ENCODE peak calls at places on chromosomes 6 and 20, in nine cellular contexts. One of them, this sample, is unnamed. For H3K4me1, the result is how much of the 10 kb centered on the place peaks cover.

GRCh38 chr6:169618526-169619490 is 83.0 kb downstream of the WDR27 start:
- DNase-seq in IMR-90: peak
- DNase-seq in sigmoid colon: no peak
- DNase-seq in gastrocnemius medialis: no peak
- DNase-seq in breast epithelium: no peak
- DNase-seq in osteoblast: peak
- DNase-seq in GM23338: peak
- DNase-seq in psoas muscle: no peak
- DNase-seq in neuronal stem cell: no peak
- DNase-seq in this sample: no peak

GRCh38 chr6:87917861-87918260 is 129.8 kb upstream of the SPACA1 start:
- DNase-seq in psoas muscle: no peak
- DNase-seq in sigmoid colon: no peak
- DNase-seq in osteoblast: no peak
- DNase-seq in IMR-90: no peak
- DNase-seq in GM23338: no peak
- DNase-seq in breast epithelium: no peak
- DNase-seq in neuronal stem cell: no peak
- DNase-seq in gastrocnemius medialis: no peak
- DNase-seq in this sample: no peak

GRCh38 chr6:151485616-151486015 is 8.2 kb upstream of the CCDC170 start:
- DNase-seq in psoas muscle: no peak
- DNase-seq in gastrocnemius medialis: no peak
- DNase-seq in sigmoid colon: no peak
- DNase-seq in neuronal stem cell: no peak
- DNase-seq in breast epithelium: no peak
- DNase-seq in IMR-90: peak
- DNase-seq in osteoblast: no peak
- DNase-seq in GM23338: no peak
- DNase-seq in this sample: no peak

GRCh38 chr20:35443003-35443402 is 5.0 kb upstream of the GDF5 start:
- DNase-seq in neuronal stem cell: no peak
- DNase-seq in psoas muscle: no peak
- DNase-seq in osteoblast: peak
- DNase-seq in GM23338: no peak
- DNase-seq in IMR-90: peak
- DNase-seq in sigmoid colon: no peak
- DNase-seq in gastrocnemius medialis: no peak
- DNase-seq in breast epithelium: no peak
- DNase-seq in this sample: no peak

GRCh38 chr20:19628570-19629134 is 129.4 kb upstream of the RIN2 start:
- DNase-seq in sigmoid colon: no peak
- DNase-seq in osteoblast: no peak
- DNase-seq in gastrocnemius medialis: peak
- DNase-seq in neuronal stem cell: peak
- DNase-seq in IMR-90: peak
- DNase-seq in psoas muscle: no peak
- DNase-seq in breast epithelium: peak
- DNase-seq in GM23338: peak
- DNase-seq in this sample: peak

GRCh38 chr6:44842616-44843015 is 455.1 kb downstream of the CDC5L start:
- DNase-seq in breast epithelium: no peak
- DNase-seq in sigmoid colon: no peak
- DNase-seq in neuronal stem cell: no peak
- DNase-seq in GM23338: no peak
- DNase-seq in psoas muscle: no peak
- DNase-seq in gastrocnemius medialis: no peak
- DNase-seq in osteoblast: no peak
- DNase-seq in IMR-90: no peak
- DNase-seq in this sample: no peak

GRCh38 chr6:141309295-141309694 is 823.4 kb upstream of the GJE1 start:
- DNase-seq in neuronal stem cell: no peak
- DNase-seq in gastrocnemius medialis: no peak
- DNase-seq in osteoblast: no peak
- DNase-seq in sigmoid colon: no peak
- DNase-seq in breast epithelium: no peak
- DNase-seq in GM23338: peak
- DNase-seq in psoas muscle: no peak
- DNase-seq in IMR-90: no peak
- DNase-seq in this sample: no peak

GRCh38 chr20:10927936-10928860 is 254.4 kb upstream of the JAG1 start:
- DNase-seq in gastrocnemius medialis: no peak
- DNase-seq in breast epithelium: no peak
- DNase-seq in osteoblast: no peak
- DNase-seq in GM23338: no peak
- DNase-seq in IMR-90: no peak
- DNase-seq in sigmoid colon: no peak
- DNase-seq in neuronal stem cell: no peak
- DNase-seq in psoas muscle: no peak
- DNase-seq in this sample: no peak

GRCh38 chr20:19211661-19212523 is 550 bp upstream of the SLC24A3 start:
- DNase-seq in breast epithelium: no peak
- DNase-seq in osteoblast: no peak
- DNase-seq in neuronal stem cell: peak
- DNase-seq in psoas muscle: peak
- DNase-seq in sigmoid colon: peak
- DNase-seq in GM23338: peak
- DNase-seq in gastrocnemius medialis: no peak
- DNase-seq in IMR-90: no peak
- DNase-seq in this sample: no peak

DNA sequence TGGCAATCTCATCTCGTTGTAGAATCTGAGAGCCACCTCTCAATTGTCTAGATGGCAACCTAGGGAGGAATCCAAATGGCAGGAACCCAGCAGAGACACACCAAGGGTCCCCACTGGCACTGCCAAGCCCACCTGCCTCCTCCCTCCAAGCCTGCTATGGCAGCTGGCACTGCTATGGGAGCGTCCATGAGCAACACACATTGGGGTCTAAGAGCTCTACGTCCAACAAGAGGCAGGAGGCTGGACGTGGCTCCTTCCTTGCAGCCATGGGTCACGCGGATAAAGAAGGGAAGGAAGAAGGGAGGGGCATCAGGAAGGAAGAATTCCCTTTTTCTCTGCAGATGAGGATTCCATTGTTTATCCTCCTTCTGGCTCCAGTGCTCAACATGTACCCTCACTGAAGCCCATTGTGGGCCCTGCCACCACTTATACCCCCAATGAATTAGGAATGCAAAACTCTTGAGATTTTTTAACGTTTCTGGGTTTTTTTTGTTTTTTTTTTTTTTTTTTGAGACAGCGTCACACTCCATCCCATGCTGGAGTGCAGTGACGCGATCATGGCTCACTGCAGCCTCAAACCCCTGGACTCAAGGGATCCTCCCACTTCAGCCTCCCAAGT is 17.3 kb downstream of the ATP9A start:
- DNase-seq in gastrocnemius medialis: no peak
- DNase-seq in GM23338: no peak
- DNase-seq in breast epithelium: no peak
- DNase-seq in psoas muscle: no peak
- DNase-seq in neuronal stem cell: no peak
- DNase-seq in osteoblast: no peak
- DNase-seq in sigmoid colon: no peak
- DNase-seq in IMR-90: no peak
- DNase-seq in this sample: no peak
- H3K4me1 ChIP-seq in gastrocnemius medialis: under half
- H3K4me1 ChIP-seq in GM23338: under half
- H3K4me1 ChIP-seq in breast epithelium: under half
- H3K4me1 ChIP-seq in psoas muscle: under half
- H3K4me1 ChIP-seq in neuronal stem cell: under half
- H3K4me1 ChIP-seq in osteoblast: under half
- H3K4me1 ChIP-seq in sigmoid colon: under half
- H3K4me1 ChIP-seq in IMR-90: under half
- H3K4me1 ChIP-seq in this sample: under half

GRCh38 chr6:34391711-34392496 is 565 bp downstream of the NUDT3 start:
- DNase-seq in osteoblast: peak
- DNase-seq in breast epithelium: peak
- DNase-seq in gastrocnemius medialis: peak
- DNase-seq in psoas muscle: peak
- DNase-seq in GM23338: peak
- DNase-seq in neuronal stem cell: peak
- DNase-seq in sigmoid colon: peak
- DNase-seq in IMR-90: peak
- DNase-seq in this sample: no peak

GRCh38 chr6:34392497-34393190 is at the start of gene NUDT3:
- DNase-seq in osteoblast: peak
- DNase-seq in GM23338: peak
- DNase-seq in IMR-90: peak
- DNase-seq in breast epithelium: peak
- DNase-seq in psoas muscle: peak
- DNase-seq in neuronal stem cell: peak
- DNase-seq in sigmoid colon: peak
- DNase-seq in gastrocnemius medialis: peak
- DNase-seq in this sample: peak

GRCh38 chr6:34389034-34389433 is 3.4 kb downstream of the NUDT3 start:
- DNase-seq in osteoblast: no peak
- DNase-seq in breast epithelium: no peak
- DNase-seq in psoas muscle: no peak
- DNase-seq in IMR-90: no peak
- DNase-seq in neuronal stem cell: no peak
- DNase-seq in gastrocnemius medialis: no peak
- DNase-seq in GM23338: peak
- DNase-seq in sigmoid colon: peak
- DNase-seq in this sample: no peak

GRCh38 chr6:34391023-34391485 is 1.4 kb downstream of the NUDT3 start:
- DNase-seq in neuronal stem cell: no peak
- DNase-seq in IMR-90: peak
- DNase-seq in sigmoid colon: peak
- DNase-seq in GM23338: peak
- DNase-seq in osteoblast: peak
- DNase-seq in breast epithelium: no peak
- DNase-seq in psoas muscle: peak
- DNase-seq in gastrocnemius medialis: peak
- DNase-seq in this sample: no peak

GRCh38 chr6:34390531-34391013 is 1.9 kb downstream of the NUDT3 start:
- DNase-seq in psoas muscle: no peak
- DNase-seq in breast epithelium: no peak
- DNase-seq in neuronal stem cell: no peak
- DNase-seq in gastrocnemius medialis: no peak
- DNase-seq in osteoblast: no peak
- DNase-seq in IMR-90: no peak
- DNase-seq in GM23338: no peak
- DNase-seq in sigmoid colon: peak
- DNase-seq in this sample: no peak
- H3K4me1 ChIP-seq in psoas muscle: half or more
- H3K4me1 ChIP-seq in breast epithelium: under half
- H3K4me1 ChIP-seq in neuronal stem cell: under half
- H3K4me1 ChIP-seq in gastrocnemius medialis: half or more
- H3K4me1 ChIP-seq in osteoblast: under half
- H3K4me1 ChIP-seq in IMR-90: under half
- H3K4me1 ChIP-seq in GM23338: under half
- H3K4me1 ChIP-seq in sigmoid colon: half or more
- H3K4me1 ChIP-seq in this sample: under half

GRCh38 chr20:47311967-47312681 is 44.4 kb downstream of the ZMYND8 start:
- DNase-seq in osteoblast: peak
- DNase-seq in IMR-90: no peak
- DNase-seq in neuronal stem cell: no peak
- DNase-seq in psoas muscle: no peak
- DNase-seq in breast epithelium: no peak
- DNase-seq in sigmoid colon: peak
- DNase-seq in gastrocnemius medialis: no peak
- DNase-seq in GM23338: no peak
- DNase-seq in this sample: no peak

GRCh38 chr20:47317127-47317895 is 39.2 kb downstream of the ZMYND8 start:
- DNase-seq in GM23338: peak
- DNase-seq in gastrocnemius medialis: peak
- DNase-seq in IMR-90: peak
- DNase-seq in neuronal stem cell: no peak
- DNase-seq in breast epithelium: peak
- DNase-seq in psoas muscle: peak
- DNase-seq in sigmoid colon: peak
- DNase-seq in osteoblast: peak
- DNase-seq in this sample: peak

GRCh38 chr20:47316776-47317126 is 39.7 kb downstream of the ZMYND8 start:
- DNase-seq in GM23338: no peak
- DNase-seq in sigmoid colon: no peak
- DNase-seq in osteoblast: no peak
- DNase-seq in neuronal stem cell: no peak
- DNase-seq in IMR-90: no peak
- DNase-seq in psoas muscle: no peak
- DNase-seq in gastrocnemius medialis: no peak
- DNase-seq in breast epithelium: no peak
- DNase-seq in this sample: no peak

GRCh38 chr20:47315339-47315662 is 41.2 kb downstream of the ZMYND8 start:
- DNase-seq in neuronal stem cell: no peak
- DNase-seq in psoas muscle: no peak
- DNase-seq in GM23338: peak
- DNase-seq in osteoblast: no peak
- DNase-seq in IMR-90: peak
- DNase-seq in breast epithelium: no peak
- DNase-seq in sigmoid colon: no peak
- DNase-seq in gastrocnemius medialis: no peak
- DNase-seq in this sample: no peak

DNA sequence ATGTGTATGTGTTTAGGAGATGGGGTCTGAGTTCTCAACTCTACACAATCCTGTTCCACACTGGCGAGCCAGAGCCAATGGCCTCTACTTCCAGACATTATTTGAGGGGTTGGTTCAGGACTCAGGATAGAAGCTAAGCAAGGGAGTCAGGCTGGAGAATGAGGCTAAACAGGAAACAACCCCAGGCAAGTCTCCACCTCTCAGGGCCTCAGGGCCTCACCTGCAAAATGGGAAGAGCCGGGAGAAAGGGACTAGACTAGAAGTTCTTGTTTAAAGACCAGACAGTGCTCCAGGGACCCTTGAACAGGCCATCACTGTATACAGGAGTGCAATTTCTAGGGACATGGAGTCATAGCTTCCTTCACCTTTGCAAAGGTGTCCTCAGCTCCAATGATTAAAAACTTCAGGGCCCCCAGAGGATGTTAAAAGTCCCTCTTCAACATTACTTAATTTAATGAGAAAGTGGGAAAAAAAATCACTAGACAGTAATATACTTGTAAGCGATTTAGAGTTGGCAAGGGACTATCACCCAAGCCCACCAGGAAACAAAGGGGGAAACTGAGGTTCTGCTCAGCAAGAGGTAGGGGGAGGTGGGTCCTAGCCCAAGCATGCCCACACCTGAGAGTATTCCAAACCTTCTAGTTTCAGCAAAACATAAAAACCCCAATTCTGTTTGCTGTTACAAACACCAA is 41.7 kb downstream of the ZMYND8 start:
- DNase-seq in osteoblast: no peak
- DNase-seq in breast epithelium: no peak
- DNase-seq in psoas muscle: no peak
- DNase-seq in gastrocnemius medialis: no peak
- DNase-seq in IMR-90: no peak
- DNase-seq in GM23338: no peak
- DNase-seq in neuronal stem cell: no peak
- DNase-seq in sigmoid colon: peak
- DNase-seq in this sample: no peak
- H3K4me1 ChIP-seq in osteoblast: half or more
- H3K4me1 ChIP-seq in breast epithelium: under half
- H3K4me1 ChIP-seq in psoas muscle: half or more
- H3K4me1 ChIP-seq in gastrocnemius medialis: half or more
- H3K4me1 ChIP-seq in IMR-90: under half
- H3K4me1 ChIP-seq in GM23338: half or more
- H3K4me1 ChIP-seq in neuronal stem cell: under half
- H3K4me1 ChIP-seq in sigmoid colon: half or more
- H3K4me1 ChIP-seq in this sample: half or more

DNA sequence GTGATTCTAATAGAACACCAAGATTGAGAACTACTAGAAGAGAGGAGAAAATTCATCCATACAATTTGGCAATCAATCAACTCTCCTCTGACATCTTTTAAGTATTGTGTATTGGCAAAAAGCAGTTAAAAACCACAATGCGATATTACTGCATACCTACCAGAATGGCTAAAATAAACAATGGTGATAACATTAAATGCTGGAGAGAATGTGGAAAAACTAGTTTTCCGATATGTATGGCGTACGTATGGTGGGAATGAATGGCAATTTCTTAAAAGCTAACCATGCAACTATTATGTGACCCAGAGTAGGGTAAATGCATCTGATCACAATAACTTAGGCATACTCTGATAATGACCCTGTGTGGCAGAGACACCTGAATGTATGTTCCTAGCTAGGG is 29.3 kb upstream of the LAMA4 start:
- DNase-seq in osteoblast: no peak
- DNase-seq in breast epithelium: no peak
- DNase-seq in IMR-90: no peak
- DNase-seq in gastrocnemius medialis: no peak
- DNase-seq in psoas muscle: no peak
- DNase-seq in neuronal stem cell: no peak
- DNase-seq in GM23338: no peak
- DNase-seq in sigmoid colon: no peak
- DNase-seq in this sample: no peak
- H3K4me1 ChIP-seq in osteoblast: under half
- H3K4me1 ChIP-seq in breast epithelium: under half
- H3K4me1 ChIP-seq in IMR-90: under half
- H3K4me1 ChIP-seq in gastrocnemius medialis: under half
- H3K4me1 ChIP-seq in psoas muscle: under half
- H3K4me1 ChIP-seq in neuronal stem cell: under half
- H3K4me1 ChIP-seq in GM23338: under half
- H3K4me1 ChIP-seq in sigmoid colon: half or more
- H3K4me1 ChIP-seq in this sample: half or more